ENCODE peak calls at places on chromosomes 5 and 9, in eight cellular contexts. C is hepatocyte; Z is type B pancreatic cell; K is CD8-positive, alpha-beta T cell; U is upper lobe of right lung; L is activated B cell treated with CpG ODN at 0.5 μM for 24 hours; N is HCT116; F is stomach. P is an unnamed sample.

GRCh38 chr5:83099001-83099400 is 21.7 kb downstream of the XRCC4 start:
- DNase-seq in C (no peak), Z (no peak), K (no peak), U (no peak), L (no peak), N (no peak), F (no peak), P (no peak)

GRCh38 chr5:138466900-138467710 is 1.8 kb downstream of the EGR1 start:
- DNase-seq in C (peak; percentile 32), Z (no peak), K (no peak), U (peak; percentile 68), L (no peak), N (no peak), F (peak; percentile 52), P (no peak)

GRCh38 chr5:84599964-84600363 is 215.3 kb upstream of the EDIL3 start:
- DNase-seq in C (no peak), Z (no peak), K (no peak), U (peak; percentile 18), L (no peak), N (no peak), F (no peak), P (no peak)

GRCh38 chr5:150605546-150605945 is 34.9 kb upstream of the SYNPO start:
- DNase-seq in C (no peak), Z (no peak), K (no peak), U (no peak), L (no peak), N (no peak), F (no peak), P (no peak)

GRCh38 chr9:27426717-27427645 is 97.1 kb upstream of the IFNK start:
- DNase-seq in C (no peak), Z (no peak), K (no peak), U (no peak), L (no peak), N (no peak), F (no peak), P (no peak)

GRCh38 chr5:64939772-64940510 is 171.2 kb downstream of the CWC27 start:
- DNase-seq in C (peak; percentile 70), Z (no peak), K (no peak), U (peak; percentile 75), L (no peak), N (no peak), F (peak; percentile 64), P (no peak)

GRCh38 chr5:15263406-15263805 is 236.6 kb upstream of the FBXL7 start:
- DNase-seq in C (no peak), Z (no peak), K (no peak), U (no peak), L (no peak), N (no peak), F (no peak), P (no peak)

GRCh38 chr9:69573666-69574456 is 98.3 kb downstream of the APBA1 start:
- DNase-seq in C (no peak), Z (no peak), K (no peak), U (no peak), L (no peak), N (no peak), F (no peak), P (no peak)

GRCh38 chr5:65767565-65767964 is 45.6 kb downstream of the NLN start:
- DNase-seq in C (no peak), Z (no peak), K (no peak), U (no peak), L (no peak), N (no peak), F (no peak), P (no peak)

GRCh38 chr5:43049216-43049615 is 9.1 kb upstream of the ANXA2R start:
- DNase-seq in C (peak; percentile 18), Z (no peak), K (no peak), U (no peak), L (no peak), N (no peak), F (no peak), P (no peak)

GRCh38 chr9:92642041-92642451 is 27.9 kb downstream of the IPPK start:
- DNase-seq in C (no peak), Z (peak; percentile 62), K (no peak), U (no peak), L (no peak), N (no peak), F (peak; percentile 16), P (no peak)

GRCh38 chr5:180174587-180174972 is 34.4 kb downstream of the RASGEF1C start:
- DNase-seq in C (no peak), Z (no peak), K (no peak), U (no peak), L (no peak), N (no peak), F (no peak), P (no peak)

GRCh38 chr9:86098793-86099694 is at the start of gene GOLM1:
- DNase-seq in C (peak; percentile 87), Z (peak; percentile 78), K (no peak), U (peak; percentile 80), L (peak; percentile 20), N (no peak), F (peak; percentile 58), P (peak; percentile 47)

GRCh38 chr5:36739751-36740221 is 133.4 kb downstream of the SLC1A3 start:
- DNase-seq in C (peak; percentile 79), Z (peak; percentile 74), K (peak; percentile 73), U (peak; percentile 75), L (peak; percentile 47), N (peak; percentile 73), F (peak; percentile 85), P (peak; percentile 65)

GRCh38 chr5:137220523-137220927 is 278.6 kb downstream of the SPOCK1 start:
- DNase-seq in C (peak; percentile 81), Z (no peak), K (no peak), U (no peak), L (no peak), N (peak; percentile 76), F (no peak), P (no peak)

GRCh38 chr5:65873181-65873580 is 53.2 kb upstream of the ERBIN start:
- DNase-seq in C (no peak), Z (no peak), K (no peak), U (no peak), L (no peak), N (no peak), F (no peak), P (no peak)

GRCh38 chr5:63563008-63563917 is 399.0 kb downstream of the HTR1A start:
- DNase-seq in C (no peak), Z (no peak), K (no peak), U (no peak), L (no peak), N (no peak), F (no peak), P (no peak)

GRCh38 chr5:178455480-178455835 is 134.7 kb downstream of the COL23A1 start:
- DNase-seq in C (no peak), Z (peak; percentile 25), K (no peak), U (peak; percentile 55), L (no peak), N (no peak), F (no peak), P (no peak)

GRCh38 chr9:133960568-133961129 is 31.5 kb downstream of the VAV2 start:
- DNase-seq in C (no peak), Z (no peak), K (no peak), U (no peak), L (no peak), N (no peak), F (peak; percentile 50), P (no peak)
- TF ChIP-seq CTCF in C (no peak), Z (peak; percentile 22), K (no peak), U (peak; percentile 28), L (no peak), N (no peak), F (no peak), P (no peak)

GRCh38 chr5:55546991-55547390 is 12.2 kb upstream of the PLPP1 start:
- DNase-seq in C (peak; percentile 29), Z (no peak), K (no peak), U (no peak), L (no peak), N (no peak), F (no peak), P (no peak)
- TF ChIP-seq CTCF in C (no peak), Z (no peak), K (no peak), U (no peak), L (no peak), N (peak; percentile 29), F (peak; percentile 15), P (no peak)

GRCh38 chr9:109382182-109382581 is 61.3 kb upstream of the EPB41L4B start:
- DNase-seq in C (no peak), Z (no peak), K (no peak), U (no peak), L (no peak), N (no peak), F (no peak), P (no peak)

GRCh38 chr9:109385499-109385898 is 64.6 kb upstream of the EPB41L4B start:
- DNase-seq in C (no peak), Z (no peak), K (no peak), U (no peak), L (no peak), N (no peak), F (no peak), P (no peak)

GRCh38 chr9:109382585-109382984 is 61.7 kb upstream of the EPB41L4B start:
- DNase-seq in C (no peak), Z (no peak), K (no peak), U (no peak), L (no peak), N (no peak), F (no peak), P (no peak)

GRCh38 chr9:109383947-109384346 is 63.1 kb upstream of the EPB41L4B start:
- DNase-seq in C (no peak), Z (no peak), K (no peak), U (no peak), L (no peak), N (no peak), F (no peak), P (no peak)

DNA sequence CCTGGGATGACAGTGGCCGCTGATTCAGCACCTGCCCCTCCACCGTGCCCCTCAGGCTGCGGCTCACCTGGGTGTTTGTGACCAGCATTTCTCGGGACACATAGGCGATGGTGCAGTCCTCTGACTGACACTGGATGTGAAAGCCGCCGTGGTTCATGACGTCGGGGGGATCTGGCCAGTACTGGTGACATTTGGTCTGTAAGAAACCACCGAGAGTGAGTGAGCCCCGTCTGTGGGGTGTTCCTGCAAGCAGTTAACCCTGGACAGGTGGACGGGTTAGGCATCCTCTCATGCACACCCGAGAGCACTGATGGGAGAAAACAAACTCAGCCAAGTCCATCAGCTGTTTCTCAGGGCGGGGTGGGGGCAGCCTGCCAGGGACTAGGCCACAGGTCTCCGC is 62.5 kb upstream of the EPB41L4B start:
- DNase-seq in C (no peak), Z (no peak), K (no peak), U (no peak), L (no peak), N (no peak), F (no peak), P (no peak)
- TF ChIP-seq CTCF in C (no peak), Z (no peak), K (no peak), U (no peak), L (no peak), N (no peak), F (no peak), P (no peak)

DNA sequence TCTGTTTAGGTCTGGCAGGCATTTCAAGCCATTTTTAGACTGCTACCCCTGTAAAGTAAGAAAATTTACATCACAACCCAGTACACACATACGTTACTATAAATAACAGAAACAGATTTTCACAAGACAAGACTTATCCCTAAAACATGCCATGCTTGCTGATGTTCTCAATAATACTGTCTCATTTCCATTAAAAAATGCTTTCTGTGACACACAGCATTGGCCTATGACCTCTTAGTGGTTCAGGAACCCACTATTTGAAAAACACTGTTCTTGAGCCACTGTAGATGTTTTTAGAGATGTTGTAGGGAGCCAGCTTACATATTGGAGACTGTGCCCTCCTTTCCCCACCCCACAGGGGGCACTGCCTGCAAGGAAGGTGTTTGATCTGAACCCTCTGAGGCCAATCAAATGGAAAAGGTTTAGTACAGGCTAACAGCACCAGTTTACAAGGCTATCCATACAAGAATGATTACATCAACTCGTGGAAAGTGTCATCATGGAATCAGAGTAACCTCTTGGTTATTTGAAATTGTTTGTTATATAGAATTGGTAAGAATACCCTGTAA is 30.8 kb downstream of the ZSWIM6 start:
- DNase-seq in C (no peak), Z (no peak), K (no peak), U (no peak), L (no peak), N (no peak), F (no peak), P (no peak)
- TF ChIP-seq CTCF in C (no peak), Z (peak; percentile 43), K (no peak), U (no peak), L (no peak), N (peak; percentile 32), F (no peak), P (no peak)

P was measured in natural killer cell.